ENCODE peak calls at places on chromosomes 5 and 9, in four cellular contexts. T is A549, E is GM23338, F is neural progenitor cell. Q is an unnamed sample.
A peak's percentile ranks its signal among the peaks of the same experiment; 100 is the strongest.

GRCh38 chr5:124885490-124885889 is 139.1 kb upstream of the ZNF608 start:
- DNase-seq in F (no peak), T (no peak), E (no peak), Q (no peak)

GRCh38 chr9:77457916-77458592 is 190.1 kb downstream of the GNA14 start:
- DNase-seq in E (peak; percentile 92), T (peak; percentile 79), F (peak; percentile 84), Q (peak; percentile 90)

GRCh38 chr5:57566914-57567313 is 84.3 kb upstream of the ACTBL2 start:
- DNase-seq in F (no peak), E (peak; percentile 48), T (no peak), Q (no peak)

GRCh38 chr5:66710557-66710956 is 114.4 kb downstream of the MAST4 start:
- DNase-seq in F (no peak), T (no peak), E (no peak), Q (peak; percentile 12)

GRCh38 chr9:104984121-104984520 is 56.2 kb upstream of the ABCA1 start:
- DNase-seq in T (no peak), F (no peak), E (no peak), Q (no peak)

GRCh38 chr5:57216714-57217113 is 42.9 kb downstream of the GPBP1 start:
- DNase-seq in T (peak; percentile 10), F (no peak), E (no peak), Q (no peak)

GRCh38 chr9:129101279-129101678 is 9.3 kb downstream of the CRAT start:
- DNase-seq in F (no peak), T (no peak), E (no peak), Q (no peak)

GRCh38 chr5:165497707-165498106 is 1992.3 kb downstream of the MAT2B start:
- DNase-seq in E (peak; percentile 84), T (peak; percentile 64), F (peak; percentile 46), Q (peak; percentile 57)

GRCh38 chr5:17802256-17802655 is 168.0 kb downstream of the TAF11L14 start:
- DNase-seq in F (peak; percentile 81), T (no peak), E (peak; percentile 77), Q (no peak)

DNA sequence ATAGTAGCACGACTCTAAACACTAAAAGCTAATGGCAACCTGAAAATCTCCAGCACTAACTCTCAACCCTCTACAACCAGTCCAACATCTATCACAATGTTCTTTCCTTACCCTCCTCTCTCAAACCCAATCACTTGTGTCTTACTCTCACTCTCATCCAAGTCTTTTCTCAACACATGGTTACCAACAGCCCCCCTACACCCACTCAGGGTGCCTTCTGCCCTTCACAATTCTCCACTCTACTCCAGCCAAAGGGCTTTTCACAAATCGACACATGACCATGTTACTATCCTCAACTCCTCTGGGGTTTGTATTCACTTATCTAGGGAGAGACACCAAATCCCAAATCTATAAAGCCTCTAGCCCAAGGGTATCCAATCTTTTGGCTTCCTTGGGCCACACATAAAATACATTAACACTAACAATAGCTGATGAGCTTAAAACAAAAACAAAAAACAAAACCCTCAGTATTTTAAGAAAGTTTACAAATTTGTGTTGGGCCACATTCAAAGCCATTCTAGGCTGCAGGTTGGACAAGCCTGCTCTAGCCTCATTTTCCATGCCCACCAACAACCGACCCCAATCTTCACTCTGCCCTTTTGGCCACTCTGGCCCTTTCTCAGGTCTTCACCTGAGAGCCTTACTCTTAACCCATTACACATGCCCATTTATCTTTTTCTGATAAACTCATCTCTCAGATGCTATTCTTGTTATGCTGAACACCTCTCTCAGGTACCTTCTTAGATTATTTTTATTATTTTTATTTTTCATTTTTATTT is 11.7 kb downstream of the HSPA9 start:
- DNase-seq in E (no peak), T (no peak), F (no peak), Q (no peak)
- H3K4me2 ChIP-seq in E (no peak overlapping the region), T (no peak overlapping the region), F (no peak overlapping the region), Q (no peak overlapping the region)

DNA sequence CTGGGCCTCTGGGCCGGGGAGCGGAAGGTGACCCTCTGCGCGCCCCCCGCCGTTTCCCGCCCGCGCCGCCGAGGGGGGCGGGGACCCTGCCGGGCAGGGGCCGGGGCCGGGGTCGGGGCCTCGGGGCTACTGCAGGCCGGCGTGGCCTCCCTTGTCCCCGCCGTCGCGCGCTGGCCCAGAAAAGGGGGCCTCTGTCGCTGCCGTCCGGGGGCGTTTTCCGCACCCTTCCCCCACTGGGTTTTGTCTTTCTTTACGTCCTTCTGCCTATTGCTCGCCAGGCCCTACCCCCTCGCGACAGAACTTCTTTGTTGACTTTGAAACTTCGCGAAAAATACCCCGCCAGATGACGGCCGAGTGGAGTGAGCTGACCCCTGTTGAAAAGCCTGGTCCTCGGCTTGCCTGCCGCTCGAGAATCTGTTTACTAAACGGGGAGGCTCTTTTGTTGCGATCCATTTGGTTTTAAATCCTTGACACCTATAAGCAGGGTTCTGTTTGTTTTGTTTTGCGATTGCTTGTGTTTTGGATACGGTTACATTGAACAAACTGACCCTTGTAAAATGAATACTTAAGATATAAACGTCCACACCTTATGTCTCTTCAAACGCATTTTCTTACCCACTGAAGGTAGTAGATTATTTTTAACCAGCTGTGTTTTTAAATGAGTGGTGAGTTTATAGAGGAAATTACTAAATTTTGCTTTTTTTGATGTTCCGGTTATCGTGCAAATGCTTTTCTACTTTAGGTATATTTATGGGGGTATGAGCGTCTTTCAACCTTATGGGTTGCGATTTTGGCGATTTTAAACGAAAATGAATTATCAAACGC is 765 bp downstream of the MARCHF6 start:
- DNase-seq in E (peak; percentile 53), T (peak; percentile 74), F (peak; percentile 63), Q (peak; percentile 67)
- H3K4me1 ChIP-seq in E (peaks cover 14% of the 10 kb centered on the region), T (peaks cover 30% of the 10 kb centered on the region), F (peaks cover 27% of the 10 kb centered on the region), Q (peaks cover 53% of the 10 kb centered on the region)

DNA sequence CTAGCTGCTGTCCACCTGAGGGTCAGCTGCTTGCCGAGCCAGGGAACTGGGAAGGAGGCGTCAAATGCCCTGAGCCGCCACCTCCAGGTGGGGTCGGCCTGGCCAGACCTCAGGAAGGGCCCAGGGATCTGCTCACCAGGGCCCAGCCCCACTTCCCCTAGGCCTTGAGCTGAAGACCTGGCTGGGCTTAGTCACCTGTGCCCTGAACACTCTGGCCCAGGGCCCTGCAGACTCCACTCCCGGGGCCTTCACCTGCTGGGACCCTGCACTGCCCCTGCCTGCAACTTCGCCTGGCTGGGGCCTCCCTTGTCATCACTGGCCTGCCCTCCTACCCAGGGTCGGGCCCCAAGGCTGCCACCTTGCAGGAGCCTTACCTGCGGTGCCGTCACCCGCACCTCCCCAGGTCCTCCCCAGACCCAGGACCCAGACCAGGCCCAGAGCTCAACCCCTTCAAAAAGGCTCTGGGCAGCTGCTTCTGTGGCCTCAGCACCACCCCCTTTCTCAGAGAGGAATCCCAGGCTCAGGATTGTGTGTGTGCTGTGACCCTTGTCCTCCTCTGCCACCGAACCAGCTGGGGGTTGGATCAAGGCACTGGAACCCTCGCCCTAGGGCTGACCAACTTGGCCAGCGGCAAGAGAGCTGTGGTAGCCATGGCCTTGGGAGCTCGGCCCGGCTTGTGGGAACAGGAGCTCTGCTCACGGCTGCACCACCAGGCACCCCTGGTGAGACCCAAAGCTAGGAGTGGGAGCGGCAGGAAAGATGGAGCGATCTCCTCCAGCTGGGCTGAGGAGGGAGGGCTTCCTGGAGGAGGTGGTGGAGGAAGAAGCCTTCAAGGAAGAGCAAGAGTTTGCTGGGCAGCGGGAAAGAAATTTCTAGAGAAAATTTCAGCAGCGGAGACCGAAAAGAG is 1.2 kb upstream of the NELFB start:
- DNase-seq in F (peak; percentile 65), T (no peak), E (peak; percentile 36), Q (no peak)
- H3K4me3 ChIP-seq in F (peak overlapping the region; percentile 99), T (peak overlapping the region; percentile 93), E (peak overlapping the region; percentile 96), Q (peak overlapping the region; percentile 69)

GRCh38 chr5:89350684-89351083 is 467.7 kb upstream of the MEF2C start:
- DNase-seq in E (no peak), F (no peak), T (no peak), Q (no peak)

GRCh38 chr5:89351975-89352374 is 469.0 kb upstream of the MEF2C start:
- DNase-seq in E (no peak), F (no peak), T (no peak), Q (no peak)

GRCh38 chr5:89346573-89346972 is 463.6 kb upstream of the MEF2C start:
- DNase-seq in E (no peak), T (no peak), F (no peak), Q (no peak)

GRCh38 chr5:89353837-89354551 is 471.0 kb upstream of the MEF2C start:
- DNase-seq in E (peak; percentile 9), T (no peak), F (no peak), Q (no peak)

DNA sequence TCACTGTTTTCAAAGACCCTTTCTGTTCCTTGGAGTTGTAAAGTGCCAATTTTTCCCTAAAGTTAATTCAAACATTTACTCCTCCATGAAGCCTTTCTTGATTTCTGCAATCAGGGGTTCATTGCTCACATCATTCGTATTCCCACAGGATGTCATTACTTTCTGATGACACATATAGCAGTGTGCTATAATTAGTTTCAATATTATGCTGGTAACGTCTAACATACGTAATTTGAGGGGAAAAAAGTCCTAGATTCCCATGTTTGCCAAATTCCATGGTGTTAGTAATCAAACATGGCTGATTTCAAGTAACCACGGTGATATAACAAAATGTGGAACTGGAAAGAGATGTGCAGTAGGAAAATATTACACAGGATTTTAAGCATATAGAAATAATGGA is 468.2 kb upstream of the MEF2C start:
- DNase-seq in F (no peak), E (no peak), T (peak; percentile 5), Q (no peak)
- H3K4me2 ChIP-seq in F (no peak overlapping the region), E (no peak overlapping the region), T (no peak overlapping the region), Q (no peak overlapping the region)

GRCh38 chr9:137456061-137456863 is 2.9 kb downstream of the NSMF start:
- DNase-seq in T (no peak), E (no peak), F (no peak), Q (no peak)
- H3K4me1 ChIP-seq in T (peaks cover 38% of the 10 kb centered on the region), E (peaks cover 6% of the 10 kb centered on the region), F (peaks cover 24% of the 10 kb centered on the region), Q (peaks cover 56% of the 10 kb centered on the region)

DNA sequence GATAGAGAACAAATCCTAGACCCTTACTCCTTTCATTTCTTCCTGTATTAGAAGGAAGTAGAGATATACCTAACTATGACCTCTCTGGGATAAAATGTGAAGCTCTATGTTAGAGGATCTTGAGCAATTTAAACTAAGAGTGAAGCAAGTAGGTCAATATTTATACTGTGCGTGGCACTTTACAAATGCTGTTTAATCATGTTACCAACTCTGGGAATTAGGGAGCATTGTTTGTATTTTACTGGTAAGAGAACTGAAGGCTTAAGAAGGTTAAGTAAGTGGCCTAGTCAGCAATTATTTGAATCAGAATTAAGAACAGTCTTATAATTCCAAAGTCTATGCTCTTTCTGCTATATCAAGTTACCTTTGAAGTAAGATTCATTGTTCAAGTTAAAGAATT is 12.0 kb downstream of the TNC start:
- DNase-seq in E (no peak), F (no peak), T (peak; percentile 60), Q (no peak)
- H3K4me3 ChIP-seq in E (no peak overlapping the region), F (no peak overlapping the region), T (no peak overlapping the region), Q (no peak overlapping the region)

GRCh38 chr5:123358751-123359150 is 64.5 kb downstream of the CEP120 start:
- DNase-seq in T (no peak), E (no peak), F (no peak), Q (no peak)
- H3K4me2 ChIP-seq in T (no peak overlapping the region), E (no peak overlapping the region), F (no peak overlapping the region), Q (no peak overlapping the region)

GRCh38 chr5:170332058-170332457 is 34.5 kb upstream of the LCP2 start:
- DNase-seq in E (no peak), T (no peak), F (no peak), Q (no peak)
- H3K4me1 ChIP-seq in E (peaks cover 40% of the 10 kb centered on the region), T (peaks cover 5% of the 10 kb centered on the region), F (peaks cover 28% of the 10 kb centered on the region), Q (peaks cover 31% of the 10 kb centered on the region)

GRCh38 chr5:92644271-92644886 is 936.6 kb downstream of the NR2F1-AS1 start:
- DNase-seq in T (peak; percentile 4), E (peak; percentile 62), F (peak; percentile 21), Q (no peak)

GRCh38 chr5:92637960-92638359 is 943.1 kb downstream of the NR2F1-AS1 start:
- DNase-seq in E (no peak), T (no peak), F (no peak), Q (no peak)

GRCh38 chr5:92637247-92637646 is 943.8 kb downstream of the NR2F1-AS1 start:
- DNase-seq in F (no peak), T (no peak), E (peak; percentile 19), Q (no peak)

GRCh38 chr5:92641031-92641962 is 939.7 kb downstream of the NR2F1-AS1 start:
- DNase-seq in F (no peak), T (peak; percentile 84), E (no peak), Q (no peak)
- H3K4me3 ChIP-seq in F (no peak overlapping the region), T (peak overlapping the region; percentile 31), E (no peak overlapping the region), Q (no peak overlapping the region)

Q was measured in Karpas-422.